ENCODE peak calls at places on chromosomes 4 and X, in four cellular contexts. E is K562, F is HepG2, O is GM12878. S is an unnamed sample.
A peak's percentile ranks its signal among the peaks of the same experiment; 100 is the strongest.

GRCh38 chr4:113145519-113146291 is 96.3 kb downstream of the ANK2 start:
- DNase-seq in E (no peak), F (peak; percentile 85), O (no peak), S (peak; percentile 58)

GRCh38 chrX:120419465-120419864 is 49.6 kb downstream of the LAMP2 start:
- DNase-seq in E (no peak), F (no peak), O (no peak), S (no peak)

GRCh38 chrX:126655061-126655460 is 102.4 kb upstream of the DCAF12L1 start:
- DNase-seq in E (no peak), F (no peak), O (no peak), S (no peak)

GRCh38 chr4:180665994-180666818 is 1577.0 kb upstream of the TENM3 start:
- DNase-seq in E (peak; percentile 45), F (peak; percentile 47), O (no peak), S (peak; percentile 28)

GRCh38 chr4:41820473-41820872 is 71.9 kb upstream of the PHOX2B start:
- DNase-seq in E (no peak), F (no peak), O (no peak), S (no peak)

GRCh38 chrX:42490111-42490510 is 287.9 kb downstream of the PPP1R2C start:
- DNase-seq in E (no peak), F (no peak), O (no peak), S (no peak)

GRCh38 chrX:19911784-19912183 is 24.4 kb upstream of the SH3KBP1 start:
- DNase-seq in E (no peak), F (no peak), O (no peak), S (no peak)

GRCh38 chr4:99383833-99384392 is 31.4 kb upstream of the ADH1C start:
- DNase-seq in E (no peak), F (no peak), O (no peak), S (no peak)

GRCh38 chr4:1726146-1726934 is 5.0 kb downstream of the TACC3 start:
- DNase-seq in E (peak; percentile 91), F (peak; percentile 82), O (peak; percentile 45), S (peak; percentile 95)

GRCh38 chrX:20802036-20802435 is 535.3 kb upstream of the RPS6KA3 start:
- DNase-seq in E (no peak), F (no peak), O (no peak), S (no peak)

GRCh38 chr4:113869743-113870375 is 108.3 kb upstream of the CAMK2D start:
- DNase-seq in E (no peak), F (no peak), O (peak; percentile 54), S (no peak)

GRCh38 chrX:133190877-133191738 is 27.0 kb downstream of the TFDP3 start:
- DNase-seq in E (no peak), F (no peak), O (no peak), S (no peak)

GRCh38 chr4:108120789-108121188 is 47.9 kb downstream of the LEF1 start:
- DNase-seq in E (no peak), F (no peak), O (no peak), S (no peak)

GRCh38 chr4:108117473-108118182 is 51.1 kb downstream of the LEF1 start:
- DNase-seq in E (peak; percentile 41), F (peak; percentile 16), O (no peak), S (peak; percentile 67)

GRCh38 chr4:108116423-108117168 is 52.1 kb downstream of the LEF1 start:
- DNase-seq in E (no peak), F (no peak), O (no peak), S (no peak)

GRCh38 chr4:108119199-108119800 is 49.4 kb downstream of the LEF1 start:
- DNase-seq in E (no peak), F (no peak), O (no peak), S (no peak)

DNA sequence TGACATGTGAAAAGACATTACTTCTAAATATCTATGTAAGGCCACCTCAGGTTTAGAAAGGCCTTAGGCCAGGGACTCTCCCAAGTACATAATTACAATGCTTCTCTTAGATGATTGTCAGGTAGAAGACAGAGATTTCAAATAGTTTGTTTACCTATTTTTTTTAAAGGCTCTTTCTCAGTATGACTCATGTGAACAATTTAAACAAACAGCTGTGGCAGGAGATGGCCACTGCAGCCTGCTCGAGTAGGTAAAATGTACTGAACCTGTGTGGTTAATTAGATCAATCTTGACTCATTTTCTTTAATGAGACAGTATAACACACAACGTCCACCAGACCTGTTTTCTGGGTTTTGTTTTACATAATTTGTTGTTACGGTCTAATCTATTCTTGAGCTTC is 50.2 kb downstream of the LEF1 start:
- DNase-seq in E (peak; percentile 44), F (peak; percentile 43), O (peak; percentile 66), S (no peak)
- TF ChIP-seq CBFB in E (no peak), F (no peak), O (no peak), S (no peak)

GRCh38 chrX:134460861-134461218 is 875 bp downstream of the HPRT1 start:
- DNase-seq in E (peak; percentile 43), F (no peak), O (no peak), S (no peak)
- TF ChIP-seq USF2 in E (no peak), F (no peak), O (no peak), S (no peak)

DNA sequence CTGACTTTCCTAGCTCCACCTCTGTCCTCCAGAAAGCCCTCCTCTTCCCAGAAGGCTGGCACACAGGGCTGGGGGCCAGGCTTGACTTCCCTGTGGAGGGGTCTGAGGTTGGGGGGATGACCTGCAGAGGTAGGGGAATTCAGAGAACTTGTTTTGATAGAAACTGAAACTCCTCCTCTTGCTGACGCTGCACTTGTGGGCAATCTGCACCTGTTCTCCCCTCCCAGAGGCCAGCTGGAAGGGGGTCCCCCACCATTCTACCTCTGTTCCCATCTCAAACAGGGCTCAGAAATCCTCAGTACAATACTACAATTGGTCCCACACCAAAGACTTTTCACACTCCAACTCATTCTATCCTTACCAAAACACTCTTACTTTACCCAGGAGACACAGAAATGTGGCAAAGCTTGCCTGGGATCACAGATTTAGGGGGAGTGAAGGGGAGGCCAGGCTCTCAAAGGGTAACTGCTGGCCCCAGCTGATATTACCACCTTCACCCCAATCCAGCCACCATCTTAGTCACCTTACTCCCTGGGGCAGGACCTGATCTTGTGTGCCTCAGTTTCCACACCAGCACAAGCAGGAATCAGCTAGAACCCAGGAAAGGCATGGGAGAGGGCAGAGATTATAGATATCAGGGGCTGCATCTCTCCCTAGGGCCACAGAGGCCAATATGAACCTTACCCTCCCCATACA is 18.5 kb downstream of the OTUD5 start:
- DNase-seq in E (no peak), F (no peak), O (peak; percentile 84), S (no peak)
- TF ChIP-seq CBFB in E (no peak), F (no peak), O (no peak), S (no peak)

GRCh38 chr4:90246841-90247240 is 119.6 kb downstream of the CCSER1 start:
- DNase-seq in E (no peak), F (no peak), O (no peak), S (no peak)
- TF ChIP-seq USF2 in E (no peak), F (no peak), O (no peak), S (no peak)

DNA sequence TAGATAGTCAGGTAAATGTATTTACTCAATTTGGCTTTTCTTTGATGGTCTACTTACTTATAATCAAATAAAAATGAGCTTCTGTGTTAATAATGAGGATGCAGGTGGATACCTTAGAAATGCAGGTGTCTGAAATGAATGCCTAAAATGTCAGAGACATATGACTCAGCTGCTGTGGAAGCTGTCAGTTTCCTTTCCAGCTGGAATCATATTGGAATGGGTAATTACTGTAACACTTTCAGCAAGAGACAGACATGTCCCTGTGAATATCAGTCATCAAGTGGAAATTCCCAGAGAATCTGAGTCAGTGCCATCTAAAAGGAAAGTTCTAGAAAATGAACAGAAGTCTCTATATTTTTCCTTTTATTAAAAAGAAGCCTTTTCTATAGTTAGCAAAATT is 783.0 kb upstream of the AADAT start:
- DNase-seq in E (no peak), F (no peak), O (no peak), S (no peak)
- TF ChIP-seq CBFB in E (no peak), F (no peak), O (no peak), S (no peak)

GRCh38 chr4:119477412-119478053 is 151.1 kb downstream of the PDE5A start:
- DNase-seq in E (no peak), F (no peak), O (no peak), S (no peak)

GRCh38 chr4:119479180-119479814 is 149.3 kb downstream of the PDE5A start:
- DNase-seq in E (no peak), F (no peak), O (no peak), S (no peak)

GRCh38 chr4:119479835-119480234 is 148.8 kb downstream of the PDE5A start:
- DNase-seq in E (no peak), F (no peak), O (no peak), S (no peak)

GRCh38 chr4:119478446-119479179 is 150.0 kb downstream of the PDE5A start:
- DNase-seq in E (no peak), F (peak; percentile 55), O (no peak), S (no peak)

GRCh38 chr4:119480331-119480730 is 148.3 kb downstream of the PDE5A start:
- DNase-seq in E (no peak), F (no peak), O (no peak), S (no peak)
- TF ChIP-seq USF2 in E (no peak), F (no peak), O (no peak), S (no peak)

GRCh38 chr4:74235135-74235534 is 73.1 kb upstream of the EPGN start:
- DNase-seq in E (no peak), F (no peak), O (no peak), S (no peak)

DNA sequence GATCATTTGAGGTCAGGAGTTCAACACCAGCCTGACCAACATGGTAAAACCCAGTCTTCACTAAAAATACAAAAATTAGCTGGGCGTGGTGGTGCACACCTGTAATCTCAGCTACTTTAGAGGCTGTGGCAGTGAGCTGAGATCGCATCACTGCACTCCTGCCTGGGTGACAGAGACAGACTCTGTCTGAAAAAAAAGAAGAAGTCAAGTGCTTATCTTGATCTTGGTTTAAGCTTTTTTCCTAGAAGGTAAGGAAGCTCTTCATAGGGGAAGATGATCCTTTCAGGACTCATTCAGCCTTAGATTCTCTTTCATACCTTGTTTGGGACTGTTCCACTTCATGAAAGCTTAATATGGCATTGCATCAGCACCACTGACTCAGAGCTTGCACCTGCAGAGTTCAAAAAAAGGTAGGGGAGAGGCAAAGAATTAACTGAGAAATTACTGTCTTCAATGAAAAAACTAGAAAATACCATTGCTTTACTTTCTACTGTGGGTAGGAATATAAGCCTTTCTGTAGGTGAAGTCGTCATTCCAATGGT is 70.8 kb upstream of the EPGN start:
- DNase-seq in E (no peak), F (no peak), O (no peak), S (no peak)
- TF ChIP-seq CBFB in E (no peak), F (no peak), O (no peak), S (no peak)

GRCh38 chr4:16636911-16637630 is 261.4 kb downstream of the LDB2 start:
- DNase-seq in E (no peak), F (no peak), O (no peak), S (no peak)

GRCh38 chr4:16646459-16646858 is 252.0 kb downstream of the LDB2 start:
- DNase-seq in E (no peak), F (no peak), O (no peak), S (no peak)

GRCh38 chr4:16643852-16644251 is 254.6 kb downstream of the LDB2 start:
- DNase-seq in E (no peak), F (no peak), O (no peak), S (no peak)

GRCh38 chr4:16642897-16643296 is 255.5 kb downstream of the LDB2 start:
- DNase-seq in E (peak; percentile 7), F (peak; percentile 7), O (no peak), S (no peak)

DNA sequence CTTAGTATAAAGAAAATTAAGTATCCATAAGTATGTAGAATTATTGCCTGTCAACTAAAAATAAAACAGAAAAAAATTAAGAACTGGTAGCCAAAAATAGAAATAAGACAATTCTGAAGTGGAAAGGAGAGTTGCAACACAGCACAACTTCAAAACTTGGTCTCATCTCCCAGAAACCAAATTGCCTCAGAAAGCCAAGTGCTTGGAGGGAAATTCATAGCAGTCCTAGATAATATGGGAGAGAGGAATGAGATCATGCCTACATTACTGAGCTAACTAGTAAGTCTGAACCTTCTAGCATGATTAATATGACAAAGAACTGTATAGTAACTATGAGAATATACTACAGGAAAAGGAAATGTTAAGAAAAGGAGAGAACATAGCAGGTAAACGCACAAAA is 256.5 kb downstream of the LDB2 start:
- DNase-seq in E (no peak), F (no peak), O (no peak), S (no peak)
- TF ChIP-seq USF2 in E (no peak), F (no peak), O (no peak), S (no peak)

S was measured in WTC11.